ENCODE peak calls at places on chromosome 15, in five cellular contexts. K is GM10248; D is HFFc6; C is lower lobe of right lung; L is stimulated activated CD8-positive, alpha-beta memory T cell treated with anti-CD3 and anti-CD28 coated beads, Interleukin-15, amount 100 ng/mL, for 4 hours. X is an unnamed sample.

GRCh38 chr15:101045835-101046691 is 126.9 kb downstream of the LRRK1 start:
- DNase-seq in D (no peak), L (no peak), K (no peak), C (peak), X (no peak)

GRCh38 chr15:45499426-45499825 is 23.1 kb downstream of the SLC30A4 start:
- DNase-seq in L (no peak), C (no peak), D (peak), K (no peak), X (no peak)

GRCh38 chr15:68492855-68493254 is 60.9 kb upstream of the ITGA11 start:
- DNase-seq in D (peak), C (no peak), K (no peak), L (no peak), X (no peak)

GRCh38 chr15:69793436-69793782 is 304.3 kb downstream of the TLE3 start:
- DNase-seq in K (no peak), C (no peak), L (no peak), D (no peak), X (no peak)

GRCh38 chr15:88638626-88639372 is at the start of gene ISG20:
- DNase-seq in L (peak), D (peak), C (peak), K (peak), X (peak)

GRCh38 chr15:45111390-45112142 is 2.4 kb downstream of the DUOX2 start:
- DNase-seq in C (no peak), L (no peak), K (no peak), D (no peak), X (no peak)

GRCh38 chr15:34793071-34793470 is 2.3 kb downstream of the ACTC1 start:
- DNase-seq in K (no peak), D (no peak), C (no peak), L (no peak), X (no peak)

GRCh38 chr15:81002254-81003022 is 1.7 kb downstream of the TLNRD1 start:
- DNase-seq in K (no peak), L (no peak), D (no peak), C (peak), X (no peak)

GRCh38 chr15:59268199-59268979 is 61.7 kb downstream of the LDHAL6B start:
- DNase-seq in K (no peak), C (no peak), L (no peak), D (peak), X (no peak)

GRCh38 chr15:77419050-77419835 is 661 bp downstream of the PEAK1 start:
- DNase-seq in D (peak), L (peak), C (peak), K (peak), X (no peak)

GRCh38 chr15:99073008-99073714 is 31.7 kb upstream of the SYNM start:
- DNase-seq in C (no peak), L (no peak), D (no peak), K (no peak), X (no peak)

GRCh38 chr15:57248074-57248473 is 128.2 kb upstream of the CGNL1 start:
- DNase-seq in K (no peak), C (no peak), L (no peak), D (no peak), X (no peak)

GRCh38 chr15:55267401-55268053 is 22.1 kb downstream of the RAB27A start:
- DNase-seq in D (no peak), C (peak), K (peak), L (peak), X (peak)

GRCh38 chr15:72319360-72319984 is 485 bp downstream of the CELF6 start:
- DNase-seq in L (peak), K (peak), D (peak), C (peak), X (no peak)